ENCODE peak calls at places on chromosome 13, in seven cellular contexts. N, Y, Z, S, T, V and R are unnamed samples.
A peak's percentile ranks its signal among the peaks of the same experiment; 100 is the strongest.

GRCh38 chr13:113090415-113090770 is 15.2 kb upstream of the F7 start:
- DNase-seq in N (no peak), Y (no peak), Z (no peak), S (no peak), T (no peak), V (no peak), R (no peak)

GRCh38 chr13:23558675-23559536 is 11.3 kb upstream of the TNFRSF19 start:
- DNase-seq in N (peak; percentile 73), Y (peak; percentile 40), Z (no peak), S (no peak), T (peak; percentile 20), V (peak; percentile 72), R (peak; percentile 49)

GRCh38 chr13:76798037-76798436 is 88.2 kb downstream of the KCTD12 start:
- DNase-seq in N (no peak), Y (no peak), Z (no peak), S (no peak), T (no peak), V (no peak), R (no peak)

GRCh38 chr13:106568225-106569003 is 477 bp upstream of the ARGLU1 start:
- DNase-seq in N (no peak), Y (no peak), Z (no peak), S (no peak), T (no peak), V (peak; percentile 7), R (no peak)

GRCh38 chr13:111640476-111640875 is 320.0 kb downstream of the TEX29 start:
- DNase-seq in N (no peak), Y (no peak), Z (no peak), S (no peak), T (no peak), V (no peak), R (no peak)

GRCh38 chr13:77565635-77566034 is 30.1 kb downstream of the SCEL start:
- DNase-seq in N (no peak), Y (no peak), Z (peak; percentile 8), S (no peak), T (no peak), V (peak; percentile 4), R (no peak)

GRCh38 chr13:113535381-113535781 is 44.9 kb upstream of the DCUN1D2 start:
- DNase-seq in N (no peak), Y (no peak), Z (no peak), S (no peak), T (no peak), V (no peak), R (no peak)

GRCh38 chr13:36344173-36344572 is 2.0 kb downstream of the SPART start:
- DNase-seq in N (no peak), Y (no peak), Z (no peak), S (no peak), T (no peak), V (no peak), R (no peak)

GRCh38 chr13:51453308-51453958 is 597 bp upstream of the INTS6 start:
- DNase-seq in N (peak; percentile 50), Y (no peak), Z (peak; percentile 82), S (peak; percentile 80), T (peak; percentile 81), V (peak; percentile 41), R (peak; percentile 50)